ENCODE peak calls at places on chromosomes 1 and 21, in four cellular contexts. K, T, V and G are unnamed samples.

GRCh38 chr1:27574871-27575831 is 28.8 kb downstream of the AHDC1 start:
- DNase-seq in V (peak), K (peak), T (no peak), G (peak)

GRCh38 chr1:22745675-22746585 is 35.3 kb downstream of the EPHB2 start:
- DNase-seq in K (peak), V (no peak), T (peak), G (no peak)

GRCh38 chr1:33343539-33343938 is 22.6 kb upstream of the A3GALT2 start:
- DNase-seq in T (no peak), V (no peak), K (no peak), G (no peak)

GRCh38 chr1:78254517-78254916 is 208.8 kb downstream of the GIPC2 start:
- DNase-seq in T (no peak), K (no peak), V (no peak), G (no peak)

GRCh38 chr1:224783006-224783651 is 146.3 kb upstream of the DNAH14 start:
- DNase-seq in T (peak), K (no peak), V (no peak), G (no peak)

GRCh38 chr1:218164930-218165686 is 120.0 kb upstream of the RRP15 start:
- DNase-seq in K (peak), T (no peak), V (no peak), G (peak)

GRCh38 chr1:211326528-211327340 is at the start of gene TRAF5:
- DNase-seq in T (no peak), V (peak), K (peak), G (peak)

GRCh38 chr1:17952506-17952905 is 155.1 kb upstream of the IGSF21 start:
- DNase-seq in T (no peak), V (no peak), K (no peak), G (no peak)

GRCh38 chr1:22774483-22775182 is 64.0 kb downstream of the EPHB2 start:
- DNase-seq in V (no peak), T (no peak), K (no peak), G (no peak)

GRCh38 chr21:27403011-27403410 is 436.1 kb upstream of the ADAMTS5 start:
- DNase-seq in V (no peak), T (no peak), K (no peak), G (no peak)

GRCh38 chr1:14939527-14940284 is 213.8 kb upstream of the TMEM51 start:
- DNase-seq in V (peak), K (peak), T (peak), G (no peak)

GRCh38 chr1:9721606-9722377 is 70.3 kb downstream of the PIK3CD start:
- DNase-seq in K (peak), T (peak), V (peak), G (peak)

GRCh38 chr1:210352575-210352974 is 23.9 kb downstream of the HHAT start:
- DNase-seq in V (no peak), K (no peak), T (no peak), G (no peak)

DNA sequence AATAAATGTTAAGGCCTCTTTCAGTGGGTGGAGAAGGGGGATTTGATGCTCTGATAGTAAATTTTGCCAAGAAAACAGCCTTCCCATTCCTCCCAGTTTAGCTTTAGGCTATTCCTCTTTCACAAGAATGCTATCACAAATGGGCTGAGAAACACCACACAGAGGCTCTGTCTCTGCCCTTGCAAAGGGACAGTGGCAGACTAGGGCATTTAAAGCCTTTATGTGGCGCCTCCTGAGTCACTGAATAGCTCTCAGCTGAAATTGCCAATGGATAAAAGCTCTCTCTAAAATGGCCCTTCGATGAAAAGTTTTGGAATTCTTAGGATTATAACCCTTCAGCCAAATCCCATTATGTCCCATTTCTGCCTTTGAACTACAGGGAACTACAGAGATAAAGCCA is 1000.4 kb downstream of the ADGRL2 start:
- DNase-seq in K (no peak), V (no peak), T (no peak), G (no peak)
- TF ChIP-seq ESRRA in K (no peak), V (no peak), T (no peak), G (no peak)

GRCh38 chr1:28860332-28861073 is 48.5 kb downstream of the OPRD1 start:
- DNase-seq in K (peak), T (no peak), V (no peak), G (no peak)
- TF ChIP-seq JUN in K (no peak), T (no peak), V (no peak), G (no peak)

GRCh38 chr21:35036521-35037383 is 12.3 kb downstream of the RUNX1 start:
- DNase-seq in K (no peak), T (peak), V (no peak), G (no peak)

GRCh38 chr21:35037384-35038105 is 11.6 kb downstream of the RUNX1 start:
- DNase-seq in T (no peak), K (no peak), V (no peak), G (no peak)

GRCh38 chr21:35039595-35040291 is 9.4 kb downstream of the RUNX1 start:
- DNase-seq in K (no peak), V (no peak), T (peak), G (no peak)

GRCh38 chr21:35041122-35041521 is 8.0 kb downstream of the RUNX1 start:
- DNase-seq in V (no peak), T (no peak), K (no peak), G (no peak)

GRCh38 chr21:35038772-35039145 is 10.3 kb downstream of the RUNX1 start:
- DNase-seq in T (no peak), K (no peak), V (no peak), G (no peak)
- TF ChIP-seq MAX in T (no peak), K (no peak), V (no peak), G (no peak)

DNA sequence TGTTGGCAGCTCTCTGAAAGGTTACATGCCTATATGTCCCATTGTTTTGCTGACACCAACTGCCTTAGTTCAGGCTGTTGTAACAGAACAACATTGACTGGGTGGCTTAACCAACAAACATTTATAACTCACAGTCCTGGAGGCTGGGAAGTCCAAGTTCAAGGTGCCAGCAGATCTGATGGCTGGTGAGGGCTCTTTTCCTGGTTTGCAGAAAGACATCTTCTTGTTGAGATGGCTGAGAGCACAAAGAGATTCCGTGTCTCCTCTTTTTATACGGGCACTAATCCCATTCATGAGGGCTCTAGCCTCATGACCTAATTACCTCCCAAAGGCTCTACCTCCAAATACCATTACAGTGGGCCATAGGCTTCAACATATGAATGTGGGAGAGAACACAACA is 10.2 kb upstream of the STMN1 start:
- DNase-seq in V (no peak), K (no peak), T (no peak), G (no peak)
- TF ChIP-seq ESRRA in V (no peak), K (no peak), T (no peak), G (no peak)

GRCh38 chr1:162300057-162300917 is 76.4 kb downstream of the SPATA46 start:
- DNase-seq in K (no peak), T (no peak), V (no peak), G (no peak)

GRCh38 chr1:162301696-162302095 is 75.0 kb downstream of the SPATA46 start:
- DNase-seq in T (no peak), K (no peak), V (no peak), G (no peak)

GRCh38 chr1:162304736-162305135 is 71.9 kb downstream of the SPATA46 start:
- DNase-seq in V (no peak), K (no peak), T (no peak), G (no peak)

GRCh38 chr1:162302246-162302645 is 74.4 kb downstream of the SPATA46 start:
- DNase-seq in V (no peak), K (no peak), T (no peak), G (no peak)

GRCh38 chr1:162302660-162303344 is 73.9 kb downstream of the SPATA46 start:
- DNase-seq in V (no peak), K (no peak), T (no peak), G (no peak)
- TF ChIP-seq JUN in V (no peak), K (no peak), T (no peak), G (no peak)

DNA sequence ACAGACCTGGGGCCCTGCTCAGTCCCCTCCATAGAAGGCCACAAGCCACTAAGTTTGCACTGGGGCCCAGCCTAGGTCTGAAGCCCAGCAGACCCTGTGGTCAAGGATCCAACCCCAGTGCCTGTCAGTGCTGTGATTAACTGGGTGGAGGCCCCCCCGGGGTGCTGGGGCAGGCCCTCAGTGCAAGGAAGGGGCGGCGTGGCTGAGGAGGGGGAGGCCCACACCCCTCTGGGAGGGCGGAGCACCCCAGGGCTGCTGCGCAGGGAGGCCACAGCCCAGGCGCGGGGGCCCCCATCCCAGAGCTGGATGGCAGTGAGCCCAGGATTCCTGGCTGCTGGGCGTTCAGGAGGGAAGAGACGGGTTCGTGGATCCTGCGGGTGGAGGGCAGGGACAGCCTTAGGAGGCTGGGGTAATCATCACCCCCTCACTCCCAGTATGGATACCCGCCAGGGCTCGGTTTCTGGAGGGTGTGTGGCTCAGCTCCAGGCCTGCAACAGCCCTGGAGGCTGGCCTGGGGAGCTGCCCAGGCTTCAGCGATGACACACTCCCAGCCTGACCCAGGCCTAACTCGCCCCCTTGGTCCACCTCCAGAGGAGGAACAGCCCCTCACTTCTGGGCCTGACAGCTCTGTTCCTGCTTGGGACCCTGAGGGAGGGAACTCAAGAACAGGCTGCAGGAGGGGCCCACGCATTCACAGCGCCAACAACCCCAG is 884 bp downstream of the GJC2 start:
- DNase-seq in T (peak), K (no peak), V (peak), G (peak)
- TF ChIP-seq MAX in T (no peak), K (no peak), V (no peak), G (no peak)

GRCh38 chr1:220734571-220735326 is 13.4 kb upstream of the MTARC2 start:
- DNase-seq in T (peak), K (peak), V (no peak), G (no peak)
- TF ChIP-seq ESRRA in T (no peak), K (no peak), V (no peak), G (no peak)